ENCODE peak calls at places on chromosomes 3 and 15, in eight cellular contexts. One of them, this sample, is unnamed.

GRCh38 chr3:172129868-172130751 is 90.7 kb downstream of the FNDC3B start:
- DNase-seq in activated naive CD4-positive, alpha-beta T cell treated with anti-CD3 and anti-CD28 coated beads for 36 hours: peak; percentile 56
- DNase-seq in NCI-H2081: no peak
- DNase-seq in NCI-H1105 treated with DMSO at 0.1 percent for 48 hours: no peak
- DNase-seq in fibroblast of gingiva: peak; percentile 99
- DNase-seq in foreskin fibroblast: peak; percentile 99
- DNase-seq in GM04504: peak; percentile 97
- DNase-seq in sciatic nerve: peak; percentile 89
- DNase-seq in this sample: peak; percentile 81

GRCh38 chr3:104437891-104438290 is 928.8 kb upstream of the ALCAM start:
- DNase-seq in GM04504: peak; percentile 32
- DNase-seq in fibroblast of gingiva: peak; percentile 41
- DNase-seq in sciatic nerve: no peak
- DNase-seq in activated naive CD4-positive, alpha-beta T cell treated with anti-CD3 and anti-CD28 coated beads for 36 hours: no peak
- DNase-seq in foreskin fibroblast: no peak
- DNase-seq in NCI-H1105 treated with DMSO at 0.1 percent for 48 hours: no peak
- DNase-seq in NCI-H2081: peak; percentile 79
- DNase-seq in this sample: no peak

GRCh38 chr3:133897547-133897946 is 1.9 kb upstream of the RAB6B start:
- DNase-seq in activated naive CD4-positive, alpha-beta T cell treated with anti-CD3 and anti-CD28 coated beads for 36 hours: no peak
- DNase-seq in sciatic nerve: no peak
- DNase-seq in fibroblast of gingiva: no peak
- DNase-seq in GM04504: no peak
- DNase-seq in NCI-H2081: no peak
- DNase-seq in foreskin fibroblast: no peak
- DNase-seq in NCI-H1105 treated with DMSO at 0.1 percent for 48 hours: no peak
- DNase-seq in this sample: no peak

GRCh38 chr15:76196286-76196948 is 114.9 kb downstream of the ETFA start:
- DNase-seq in GM04504: peak; percentile 84
- DNase-seq in fibroblast of gingiva: peak; percentile 74
- DNase-seq in sciatic nerve: no peak
- DNase-seq in NCI-H2081: peak; percentile 33
- DNase-seq in foreskin fibroblast: peak; percentile 94
- DNase-seq in NCI-H1105 treated with DMSO at 0.1 percent for 48 hours: no peak
- DNase-seq in activated naive CD4-positive, alpha-beta T cell treated with anti-CD3 and anti-CD28 coated beads for 36 hours: no peak
- DNase-seq in this sample: peak; percentile 80

GRCh38 chr3:142445816-142446254 is 2.0 kb downstream of the XRN1 start:
- DNase-seq in fibroblast of gingiva: peak; percentile 43
- DNase-seq in sciatic nerve: no peak
- DNase-seq in activated naive CD4-positive, alpha-beta T cell treated with anti-CD3 and anti-CD28 coated beads for 36 hours: peak; percentile 65
- DNase-seq in NCI-H2081: no peak
- DNase-seq in foreskin fibroblast: peak; percentile 49
- DNase-seq in GM04504: no peak
- DNase-seq in NCI-H1105 treated with DMSO at 0.1 percent for 48 hours: no peak
- DNase-seq in this sample: no peak

GRCh38 chr15:69172854-69173253 is 12.4 kb downstream of the GLCE start:
- DNase-seq in sciatic nerve: no peak
- DNase-seq in foreskin fibroblast: no peak
- DNase-seq in activated naive CD4-positive, alpha-beta T cell treated with anti-CD3 and anti-CD28 coated beads for 36 hours: no peak
- DNase-seq in fibroblast of gingiva: no peak
- DNase-seq in NCI-H1105 treated with DMSO at 0.1 percent for 48 hours: no peak
- DNase-seq in NCI-H2081: no peak
- DNase-seq in GM04504: no peak
- DNase-seq in this sample: no peak

GRCh38 chr3:179929091-179929529 is 107.6 kb downstream of the PEX5L start:
- DNase-seq in sciatic nerve: peak; percentile 76
- DNase-seq in NCI-H1105 treated with DMSO at 0.1 percent for 48 hours: peak; percentile 87
- DNase-seq in foreskin fibroblast: peak; percentile 24
- DNase-seq in GM04504: peak; percentile 23
- DNase-seq in fibroblast of gingiva: peak; percentile 47
- DNase-seq in NCI-H2081: peak; percentile 91
- DNase-seq in activated naive CD4-positive, alpha-beta T cell treated with anti-CD3 and anti-CD28 coated beads for 36 hours: peak; percentile 61
- DNase-seq in this sample: no peak

GRCh38 chr3:26558257-26558656 is 64.3 kb upstream of the LRRC3B start:
- DNase-seq in NCI-H1105 treated with DMSO at 0.1 percent for 48 hours: no peak
- DNase-seq in activated naive CD4-positive, alpha-beta T cell treated with anti-CD3 and anti-CD28 coated beads for 36 hours: no peak
- DNase-seq in sciatic nerve: no peak
- DNase-seq in foreskin fibroblast: no peak
- DNase-seq in GM04504: no peak
- DNase-seq in NCI-H2081: no peak
- DNase-seq in fibroblast of gingiva: no peak
- DNase-seq in this sample: no peak

GRCh38 chr3:17577795-17578520 is 164.5 kb downstream of the TBC1D5 start:
- DNase-seq in activated naive CD4-positive, alpha-beta T cell treated with anti-CD3 and anti-CD28 coated beads for 36 hours: no peak
- DNase-seq in fibroblast of gingiva: no peak
- DNase-seq in GM04504: peak; percentile 44
- DNase-seq in NCI-H1105 treated with DMSO at 0.1 percent for 48 hours: no peak
- DNase-seq in foreskin fibroblast: peak; percentile 9
- DNase-seq in NCI-H2081: no peak
- DNase-seq in sciatic nerve: no peak
- DNase-seq in this sample: no peak

GRCh38 chr3:188916934-188917391 is 254.8 kb upstream of the TPRG1 start:
- DNase-seq in fibroblast of gingiva: no peak
- DNase-seq in foreskin fibroblast: no peak
- DNase-seq in NCI-H2081: no peak
- DNase-seq in NCI-H1105 treated with DMSO at 0.1 percent for 48 hours: no peak
- DNase-seq in activated naive CD4-positive, alpha-beta T cell treated with anti-CD3 and anti-CD28 coated beads for 36 hours: peak; percentile 57
- DNase-seq in GM04504: no peak
- DNase-seq in sciatic nerve: no peak
- DNase-seq in this sample: no peak

GRCh38 chr3:152516195-152516594 is 247.5 kb downstream of the MBNL1 start:
- DNase-seq in NCI-H2081: no peak
- DNase-seq in fibroblast of gingiva: no peak
- DNase-seq in sciatic nerve: no peak
- DNase-seq in GM04504: no peak
- DNase-seq in NCI-H1105 treated with DMSO at 0.1 percent for 48 hours: no peak
- DNase-seq in foreskin fibroblast: no peak
- DNase-seq in activated naive CD4-positive, alpha-beta T cell treated with anti-CD3 and anti-CD28 coated beads for 36 hours: no peak
- DNase-seq in this sample: no peak

GRCh38 chr3:99862208-99862607 is 44.5 kb downstream of the CMSS1 start:
- DNase-seq in activated naive CD4-positive, alpha-beta T cell treated with anti-CD3 and anti-CD28 coated beads for 36 hours: no peak
- DNase-seq in GM04504: no peak
- DNase-seq in NCI-H1105 treated with DMSO at 0.1 percent for 48 hours: no peak
- DNase-seq in sciatic nerve: no peak
- DNase-seq in fibroblast of gingiva: peak; percentile 42
- DNase-seq in foreskin fibroblast: peak; percentile 79
- DNase-seq in NCI-H2081: no peak
- DNase-seq in this sample: peak; percentile 48

GRCh38 chr3:138914870-138915502 is 32.0 kb downstream of the FOXL2 start:
- DNase-seq in NCI-H1105 treated with DMSO at 0.1 percent for 48 hours: no peak
- DNase-seq in activated naive CD4-positive, alpha-beta T cell treated with anti-CD3 and anti-CD28 coated beads for 36 hours: no peak
- DNase-seq in sciatic nerve: no peak
- DNase-seq in foreskin fibroblast: peak; percentile 88
- DNase-seq in NCI-H2081: peak; percentile 80
- DNase-seq in GM04504: peak; percentile 17
- DNase-seq in fibroblast of gingiva: peak; percentile 53
- DNase-seq in this sample: peak; percentile 82

GRCh38 chr3:16770021-16770420 is 114.7 kb upstream of the PLCL2 start:
- DNase-seq in NCI-H2081: no peak
- DNase-seq in fibroblast of gingiva: no peak
- DNase-seq in activated naive CD4-positive, alpha-beta T cell treated with anti-CD3 and anti-CD28 coated beads for 36 hours: no peak
- DNase-seq in NCI-H1105 treated with DMSO at 0.1 percent for 48 hours: no peak
- DNase-seq in GM04504: no peak
- DNase-seq in foreskin fibroblast: peak; percentile 37
- DNase-seq in sciatic nerve: no peak
- DNase-seq in this sample: no peak

GRCh38 chr3:94862703-94863102 is 799.8 kb downstream of the NSUN3 start:
- DNase-seq in sciatic nerve: no peak
- DNase-seq in NCI-H2081: peak; percentile 67
- DNase-seq in GM04504: no peak
- DNase-seq in activated naive CD4-positive, alpha-beta T cell treated with anti-CD3 and anti-CD28 coated beads for 36 hours: no peak
- DNase-seq in fibroblast of gingiva: no peak
- DNase-seq in NCI-H1105 treated with DMSO at 0.1 percent for 48 hours: no peak
- DNase-seq in foreskin fibroblast: peak; percentile 0
- DNase-seq in this sample: no peak

GRCh38 chr15:42088801-42089640 is 5.3 kb downstream of the PLA2G4D start:
- DNase-seq in activated naive CD4-positive, alpha-beta T cell treated with anti-CD3 and anti-CD28 coated beads for 36 hours: no peak
- DNase-seq in fibroblast of gingiva: no peak
- DNase-seq in NCI-H1105 treated with DMSO at 0.1 percent for 48 hours: no peak
- DNase-seq in NCI-H2081: no peak
- DNase-seq in GM04504: no peak
- DNase-seq in sciatic nerve: no peak
- DNase-seq in foreskin fibroblast: no peak
- DNase-seq in this sample: no peak

GRCh38 chr3:87436781-87437543 is 160.6 kb upstream of the POU1F1 start:
- DNase-seq in activated naive CD4-positive, alpha-beta T cell treated with anti-CD3 and anti-CD28 coated beads for 36 hours: no peak
- DNase-seq in GM04504: peak; percentile 27
- DNase-seq in NCI-H2081: no peak
- DNase-seq in foreskin fibroblast: peak; percentile 41
- DNase-seq in sciatic nerve: no peak
- DNase-seq in NCI-H1105 treated with DMSO at 0.1 percent for 48 hours: no peak
- DNase-seq in fibroblast of gingiva: no peak
- DNase-seq in this sample: peak; percentile 34

GRCh38 chr3:10977864-10978510 is 14.6 kb upstream of the SLC6A1 start:
- DNase-seq in activated naive CD4-positive, alpha-beta T cell treated with anti-CD3 and anti-CD28 coated beads for 36 hours: no peak
- DNase-seq in NCI-H1105 treated with DMSO at 0.1 percent for 48 hours: no peak
- DNase-seq in sciatic nerve: no peak
- DNase-seq in GM04504: no peak
- DNase-seq in NCI-H2081: no peak
- DNase-seq in foreskin fibroblast: no peak
- DNase-seq in fibroblast of gingiva: no peak
- DNase-seq in this sample: no peak

GRCh38 chr3:101279162-101279561 is 41.2 kb downstream of the IMPG2 start:
- DNase-seq in NCI-H2081: no peak
- DNase-seq in fibroblast of gingiva: no peak
- DNase-seq in foreskin fibroblast: peak; percentile 49
- DNase-seq in NCI-H1105 treated with DMSO at 0.1 percent for 48 hours: no peak
- DNase-seq in activated naive CD4-positive, alpha-beta T cell treated with anti-CD3 and anti-CD28 coated beads for 36 hours: no peak
- DNase-seq in GM04504: no peak
- DNase-seq in sciatic nerve: no peak
- DNase-seq in this sample: no peak

GRCh38 chr15:100529556-100529955 is 806 bp upstream of the CERS3 start:
- DNase-seq in NCI-H2081: no peak
- DNase-seq in NCI-H1105 treated with DMSO at 0.1 percent for 48 hours: peak; percentile 23
- DNase-seq in activated naive CD4-positive, alpha-beta T cell treated with anti-CD3 and anti-CD28 coated beads for 36 hours: no peak
- DNase-seq in sciatic nerve: no peak
- DNase-seq in GM04504: no peak
- DNase-seq in fibroblast of gingiva: no peak
- DNase-seq in foreskin fibroblast: no peak
- DNase-seq in this sample: no peak

GRCh38 chr3:147008886-147009285 is 397.5 kb downstream of the ZIC4 start:
- DNase-seq in foreskin fibroblast: peak; percentile 69
- DNase-seq in NCI-H2081: peak; percentile 42
- DNase-seq in GM04504: peak; percentile 64
- DNase-seq in fibroblast of gingiva: peak; percentile 72
- DNase-seq in NCI-H1105 treated with DMSO at 0.1 percent for 48 hours: no peak
- DNase-seq in activated naive CD4-positive, alpha-beta T cell treated with anti-CD3 and anti-CD28 coated beads for 36 hours: no peak
- DNase-seq in sciatic nerve: no peak
- DNase-seq in this sample: no peak

This sample was measured in SJSA1.